ENCODE peak calls at places on chromosome 16, in five cellular contexts. U, K, Q, O and P are unnamed samples. For H3K79me2, the result is how much of the 10 kb centered on the place peaks cover.

GRCh38 chr16:86120982-86121242 is 221.9 kb downstream of the IRF8 start:
- DNase-seq in U (no peak), K (no peak), Q (no peak), O (no peak), P (no peak)

GRCh38 chr16:50531901-50532300 is 16.3 kb upstream of the NKD1 start:
- DNase-seq in U (no peak), K (no peak), Q (no peak), O (no peak), P (no peak)

GRCh38 chr16:74015953-74016352 is 280.7 kb upstream of the PSMD7 start:
- DNase-seq in U (no peak), K (no peak), Q (no peak), O (no peak), P (no peak)

GRCh38 chr16:51409001-51409675 is 258.1 kb upstream of the SALL1 start:
- DNase-seq in U (peak), K (no peak), Q (no peak), O (no peak), P (peak)

GRCh38 chr16:89700649-89701424 is 668 bp downstream of the SPATA2L start:
- DNase-seq in U (peak), K (peak), Q (peak), O (peak), P (peak)

GRCh38 chr16:12314786-12315185 is 338.3 kb downstream of the SNX29 start:
- DNase-seq in U (peak), K (no peak), Q (no peak), O (no peak), P (peak)

GRCh38 chr16:71537643-71538042 is 11.4 kb downstream of the CHST4 start:
- DNase-seq in U (peak), K (peak), Q (peak), O (peak), P (peak)

GRCh38 chr16:60605176-60605575 is 1431.1 kb downstream of the CDH8 start:
- DNase-seq in U (no peak), K (peak), Q (no peak), O (peak), P (no peak)

GRCh38 chr16:29790949-29791844 is 646 bp downstream of the KIF22 start:
- DNase-seq in U (no peak), K (no peak), Q (peak), O (no peak), P (peak)

GRCh38 chr16:30889721-30890120 is 4.2 kb downstream of the BCL7C start:
- DNase-seq in U (peak), K (no peak), Q (no peak), O (no peak), P (no peak)

GRCh38 chr16:74743045-74743667 is 31.5 kb downstream of the FA2H start:
- DNase-seq in U (no peak), K (no peak), Q (no peak), O (no peak), P (no peak)

GRCh38 chr16:27446721-27447120 is 44.7 kb downstream of the IL21R start:
- DNase-seq in U (no peak), K (no peak), Q (no peak), O (no peak), P (no peak)

GRCh38 chr16:30054959-30055553 is 10.5 kb upstream of the ALDOA start:
- DNase-seq in U (no peak), K (peak), Q (peak), O (peak), P (no peak)

GRCh38 chr16:75038036-75038959 is 39.5 kb downstream of the ZNRF1 start:
- DNase-seq in U (peak), K (no peak), Q (no peak), O (no peak), P (no peak)

GRCh38 chr16:89145406-89146161 is 26.0 kb upstream of the CDH15 start:
- DNase-seq in U (no peak), K (no peak), Q (no peak), O (no peak), P (no peak)

GRCh38 chr16:31250782-31251384 is 8.9 kb upstream of the ITGAM start:
- DNase-seq in U (no peak), K (no peak), Q (no peak), O (no peak), P (no peak)

GRCh38 chr16:89089142-89089541 is 4.5 kb upstream of the ACSF3 start:
- DNase-seq in U (no peak), K (peak), Q (peak), O (peak), P (no peak)

GRCh38 chr16:56985962-56986360 is 3.4 kb upstream of the NLRC5 start:
- DNase-seq in U (no peak), K (no peak), Q (no peak), O (no peak), P (no peak)

GRCh38 chr16:46991729-46992704 is 18.5 kb upstream of the DNAJA2 start:
- DNase-seq in U (no peak), K (no peak), Q (no peak), O (no peak), P (no peak)

GRCh38 chr16:19005561-19006445 is 22.1 kb downstream of the TMC7 start:
- DNase-seq in U (peak), K (no peak), Q (peak), O (peak), P (peak)

GRCh38 chr16:4263504-4264436 is 9.1 kb downstream of the TFAP4 start:
- DNase-seq in U (peak), K (peak), Q (peak), O (peak), P (peak)

GRCh38 chr16:21001262-21001661 is 100.7 kb downstream of the LYRM1 start:
- DNase-seq in U (peak), K (peak), Q (peak), O (peak), P (peak)

GRCh38 chr16:72474511-72475123 is 302.7 kb upstream of the PMFBP1 start:
- DNase-seq in U (peak), K (no peak), Q (no peak), O (no peak), P (peak)

GRCh38 chr16:81889896-81890634 is 111.0 kb downstream of the PLCG2 start:
- DNase-seq in U (peak), K (peak), Q (peak), O (peak), P (peak)

GRCh38 chr16:12059216-12059769 is 82.8 kb downstream of the SNX29 start:
- DNase-seq in U (no peak), K (no peak), Q (no peak), O (no peak), P (no peak)

GRCh38 chr16:91484-91883 is 13.5 kb downstream of the MPG start:
- DNase-seq in U (no peak), K (no peak), Q (no peak), O (no peak), P (no peak)

GRCh38 chr16:79713609-79714309 is 113.2 kb upstream of the MAF start:
- DNase-seq in U (no peak), K (no peak), Q (no peak), O (no peak), P (no peak)

GRCh38 chr16:74496054-74496453 is 74.8 kb upstream of the CLEC18B start:
- DNase-seq in U (no peak), K (no peak), Q (no peak), O (no peak), P (no peak)

DNA sequence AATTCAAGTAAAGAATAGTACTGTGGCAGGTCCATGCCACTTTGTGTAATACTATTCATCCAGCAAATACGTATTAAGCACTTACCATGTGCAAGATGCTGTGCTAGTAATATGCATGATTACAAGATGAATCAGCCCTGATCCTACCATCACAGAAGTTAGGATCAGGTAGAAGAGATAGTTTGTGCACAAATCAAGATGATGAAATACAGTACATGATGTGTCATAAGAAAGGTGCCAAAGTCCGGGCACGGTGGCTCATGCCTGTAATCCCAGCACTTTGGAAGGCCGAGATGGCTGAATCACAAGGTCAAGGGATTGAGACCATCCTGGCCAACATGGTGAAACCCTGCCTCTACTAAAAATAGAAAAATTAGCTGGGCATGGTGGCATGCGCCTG is 10.9 kb downstream of the COG4 start:
- DNase-seq in U (peak), K (no peak), Q (no peak), O (no peak), P (peak)
- H3K79me2 ChIP-seq in U (under half), K (under half), Q (under half), O (under half), P (under half)

GRCh38 chr16:55039511-55039910 is 108.8 kb downstream of the IRX5 start:
- DNase-seq in U (no peak), K (no peak), Q (no peak), O (no peak), P (no peak)
- H3K4me2 ChIP-seq in U (no peak), K (no peak), Q (no peak), O (no peak), P (no peak)

GRCh38 chr16:58733248-58733670 is 857 bp downstream of the GOT2 start:
- DNase-seq in U (peak), K (no peak), Q (no peak), O (peak), P (peak)

GRCh38 chr16:58734459-58734787 is 307 bp upstream of the GOT2 start:
- DNase-seq in U (no peak), K (no peak), Q (no peak), O (no peak), P (no peak)

GRCh38 chr16:58733671-58734458 is at the start of gene GOT2:
- DNase-seq in U (peak), K (peak), Q (peak), O (peak), P (peak)

GRCh38 chr16:58730724-58731370 is 3.3 kb downstream of the GOT2 start:
- DNase-seq in U (no peak), K (no peak), Q (no peak), O (no peak), P (no peak)

GRCh38 chr16:58732545-58733247 is 1.4 kb downstream of the GOT2 start:
- DNase-seq in U (peak), K (peak), Q (no peak), O (peak), P (peak)
- H3K79me2 ChIP-seq in U (under half), K (under half), Q (half or more), O (half or more), P (half or more)

DNA sequence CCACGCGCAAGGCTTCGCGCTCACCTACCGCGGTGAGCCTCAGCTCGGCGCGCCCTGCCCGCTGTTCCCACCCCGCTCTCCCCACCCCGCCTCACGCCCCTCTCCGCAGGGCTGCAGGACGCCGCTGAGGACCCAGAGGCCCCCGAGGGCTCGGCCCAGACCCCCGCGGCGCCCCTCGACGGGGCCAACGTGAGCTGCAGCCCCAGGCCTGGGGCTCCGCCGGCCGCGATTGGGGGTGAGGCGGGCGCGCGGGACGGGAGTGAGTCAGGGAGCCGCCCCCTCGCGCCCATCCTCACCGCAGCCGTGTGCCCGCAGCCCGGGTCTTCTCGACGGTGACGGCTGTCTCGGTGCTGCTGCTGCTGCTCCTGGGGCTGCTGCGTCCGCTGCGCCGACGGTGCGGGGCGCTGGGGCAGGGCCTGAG is 1.9 kb upstream of the PAQR4 start:
- DNase-seq in U (no peak), K (no peak), Q (no peak), O (peak), P (no peak)
- H3K4me2 ChIP-seq in U (no peak), K (no peak), Q (peak), O (peak), P (no peak)

DNA sequence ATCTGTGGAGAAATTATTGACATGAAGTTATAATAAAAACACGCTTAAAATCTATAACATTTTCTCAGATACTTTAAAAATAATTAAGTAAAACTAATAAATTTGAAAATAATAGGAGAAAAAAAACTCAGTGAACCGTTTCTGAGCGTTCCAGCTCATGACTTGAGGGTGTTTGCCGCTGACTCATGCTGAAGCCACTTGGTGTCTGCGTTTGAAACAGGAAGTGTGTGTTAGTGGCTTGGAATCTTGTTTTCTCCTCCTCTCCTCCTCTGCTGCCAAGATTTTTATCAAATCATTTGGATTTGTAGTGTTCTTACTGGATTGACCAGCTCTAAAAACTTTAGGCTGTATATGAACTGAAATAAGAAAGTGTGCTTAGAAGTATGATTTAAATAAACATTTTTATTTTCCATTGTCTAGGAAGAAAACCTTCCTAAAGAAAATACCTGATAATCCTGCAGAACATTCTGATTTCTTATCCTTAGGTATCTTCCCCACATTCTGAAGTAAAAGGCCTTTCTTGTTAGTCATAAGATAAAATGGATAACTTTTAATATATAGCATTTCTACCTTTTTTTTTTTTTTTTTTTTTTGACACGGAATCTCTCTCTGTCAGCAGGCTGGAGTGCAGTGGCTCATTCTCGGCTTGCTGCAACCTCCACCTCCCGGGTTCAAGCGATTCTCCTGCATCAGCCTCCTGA is 30.8 kb downstream of the USP10 start:
- DNase-seq in U (peak), K (peak), Q (no peak), O (peak), P (peak)
- H3K79me2 ChIP-seq in U (half or more), K (half or more), Q (half or more), O (half or more), P (half or more)

DNA sequence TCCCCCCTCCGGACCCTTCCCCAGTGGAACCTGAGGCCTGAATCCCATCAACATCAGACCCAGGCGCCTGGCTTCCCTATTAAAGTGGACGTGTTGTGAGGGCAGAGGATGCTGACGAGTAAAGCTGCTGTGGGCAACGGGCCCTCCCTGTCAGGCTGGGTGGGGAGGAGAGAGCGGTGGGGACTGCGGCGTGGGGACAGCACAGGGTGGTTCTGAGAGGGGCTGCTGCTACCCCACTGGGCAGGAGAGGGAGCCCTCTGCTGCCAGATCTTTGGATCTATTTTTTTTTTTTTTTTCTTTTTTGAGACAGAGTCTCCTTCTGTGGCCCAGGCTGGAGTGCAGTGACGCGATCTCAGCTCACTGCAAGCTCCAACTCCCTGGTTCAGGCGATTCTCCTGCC is 5.9 kb downstream of the CA5A start:
- DNase-seq in U (no peak), K (peak), Q (no peak), O (peak), P (peak)
- H3K4me2 ChIP-seq in U (no peak), K (no peak), Q (no peak), O (no peak), P (no peak)

GRCh38 chr16:28563218-28563617 is 9.5 kb downstream of the SGF29 start:
- DNase-seq in U (no peak), K (no peak), Q (no peak), O (no peak), P (no peak)

GRCh38 chr16:28562199-28562598 is 8.5 kb downstream of the SGF29 start:
- DNase-seq in U (no peak), K (no peak), Q (no peak), O (no peak), P (no peak)

GRCh38 chr16:28556914-28557320 is 3.2 kb downstream of the SGF29 start:
- DNase-seq in U (no peak), K (no peak), Q (no peak), O (no peak), P (no peak)

GRCh38 chr16:28567292-28567691 is 13.6 kb downstream of the SGF29 start:
- DNase-seq in U (no peak), K (no peak), Q (no peak), O (no peak), P (no peak)

GRCh38 chr16:28561557-28562187 is 8.0 kb downstream of the SGF29 start:
- DNase-seq in U (no peak), K (peak), Q (no peak), O (no peak), P (no peak)
- H3K79me2 ChIP-seq in U (under half), K (under half), Q (under half), O (under half), P (under half)

GRCh38 chr16:23594186-23594585 is 1.9 kb downstream of the NDUFAB1 start:
- DNase-seq in U (no peak), K (no peak), Q (no peak), O (no peak), P (no peak)
- H3K4me2 ChIP-seq in U (no peak), K (no peak), Q (no peak), O (no peak), P (peak)

DNA sequence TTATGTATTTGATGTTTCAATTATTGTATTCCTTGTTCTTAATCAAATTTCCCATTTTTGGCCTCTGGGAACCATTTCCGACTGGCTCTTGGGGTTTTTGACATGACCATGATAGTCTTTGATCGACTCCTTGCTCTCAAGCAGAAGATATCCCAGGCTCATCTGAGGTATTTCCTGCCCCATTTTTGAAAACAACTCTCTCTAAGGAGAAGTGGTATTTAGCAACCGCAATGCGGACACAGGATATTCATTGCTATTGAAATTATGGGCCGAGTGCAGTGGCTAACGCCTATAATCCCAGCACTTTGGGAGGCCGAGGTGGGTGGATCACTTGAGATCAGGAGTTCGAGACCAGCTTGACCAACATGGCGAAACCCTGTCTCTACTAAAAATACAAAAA is 5.5 kb downstream of the TANGO6 start:
- DNase-seq in U (no peak), K (no peak), Q (no peak), O (no peak), P (no peak)
- H3K79me2 ChIP-seq in U (under half), K (under half), Q (under half), O (under half), P (under half)

GRCh38 chr16:10612649-10613179 is 32.3 kb upstream of the EMP2 start:
- DNase-seq in U (no peak), K (no peak), Q (no peak), O (no peak), P (no peak)
- H3K4me2 ChIP-seq in U (no peak), K (no peak), Q (no peak), O (no peak), P (no peak)